ENCODE peak calls at places on chromosomes 16 and 17, in five cellular contexts. F is ascending aorta, V is IMR-90, H is aorta, S is GM23338. G is an unnamed sample. For H3K4me1, the result is how much of the 10 kb centered on the place peaks cover.

GRCh38 chr17:5238333-5238732 is 3.7 kb upstream of the SCIMP start:
- DNase-seq in F (no peak), V (no peak), H (no peak), S (no peak), G (no peak)

GRCh38 chr16:17345043-17345442 is 125.7 kb downstream of the XYLT1 start:
- DNase-seq in F (peak), V (peak), H (no peak), S (no peak), G (peak)

GRCh38 chr16:57619606-57620315 is 8.7 kb upstream of the ADGRG1 start:
- DNase-seq in F (no peak), V (no peak), H (peak), S (peak), G (peak)

GRCh38 chr17:47713980-47714689 is 18.9 kb upstream of the TBX21 start:
- DNase-seq in F (no peak), V (no peak), H (no peak), S (peak), G (no peak)

GRCh38 chr16:55944377-55944802 is 69.2 kb upstream of the CES5A start:
- DNase-seq in F (peak), V (peak), H (peak), S (peak), G (peak)

GRCh38 chr17:80889897-80890550 is 101.6 kb upstream of the CHMP6 start:
- DNase-seq in F (no peak), V (no peak), H (peak), S (no peak), G (no peak)

GRCh38 chr17:77737442-77738265 is 220.8 kb upstream of the TNRC6C start:
- DNase-seq in F (peak), V (no peak), H (no peak), S (no peak), G (no peak)

GRCh38 chr17:80899402-80900268 is 92.0 kb upstream of the CHMP6 start:
- DNase-seq in F (no peak), V (peak), H (no peak), S (peak), G (peak)

GRCh38 chr17:73045722-73046121 is 46.8 kb downstream of the SLC39A11 start:
- DNase-seq in F (no peak), V (no peak), H (no peak), S (no peak), G (no peak)

GRCh38 chr16:48555597-48555996 is 54.4 kb downstream of the N4BP1 start:
- DNase-seq in F (no peak), V (no peak), H (no peak), S (no peak), G (no peak)
- H3K4me1 ChIP-seq in F (under half), V (under half), H (under half), S (under half), G (under half)

GRCh38 chr16:49628148-49628547 is 227.8 kb downstream of the ZNF423 start:
- DNase-seq in F (no peak), V (no peak), H (no peak), S (no peak), G (no peak)

GRCh38 chr16:49622421-49623402 is 233.2 kb downstream of the ZNF423 start:
- DNase-seq in F (peak), V (no peak), H (peak), S (no peak), G (no peak)

GRCh38 chr16:49622084-49622390 is 233.9 kb downstream of the ZNF423 start:
- DNase-seq in F (peak), V (no peak), H (no peak), S (no peak), G (no peak)

GRCh38 chr16:49623501-49624266 is 232.2 kb downstream of the ZNF423 start:
- DNase-seq in F (peak), V (no peak), H (peak), S (no peak), G (no peak)

DNA sequence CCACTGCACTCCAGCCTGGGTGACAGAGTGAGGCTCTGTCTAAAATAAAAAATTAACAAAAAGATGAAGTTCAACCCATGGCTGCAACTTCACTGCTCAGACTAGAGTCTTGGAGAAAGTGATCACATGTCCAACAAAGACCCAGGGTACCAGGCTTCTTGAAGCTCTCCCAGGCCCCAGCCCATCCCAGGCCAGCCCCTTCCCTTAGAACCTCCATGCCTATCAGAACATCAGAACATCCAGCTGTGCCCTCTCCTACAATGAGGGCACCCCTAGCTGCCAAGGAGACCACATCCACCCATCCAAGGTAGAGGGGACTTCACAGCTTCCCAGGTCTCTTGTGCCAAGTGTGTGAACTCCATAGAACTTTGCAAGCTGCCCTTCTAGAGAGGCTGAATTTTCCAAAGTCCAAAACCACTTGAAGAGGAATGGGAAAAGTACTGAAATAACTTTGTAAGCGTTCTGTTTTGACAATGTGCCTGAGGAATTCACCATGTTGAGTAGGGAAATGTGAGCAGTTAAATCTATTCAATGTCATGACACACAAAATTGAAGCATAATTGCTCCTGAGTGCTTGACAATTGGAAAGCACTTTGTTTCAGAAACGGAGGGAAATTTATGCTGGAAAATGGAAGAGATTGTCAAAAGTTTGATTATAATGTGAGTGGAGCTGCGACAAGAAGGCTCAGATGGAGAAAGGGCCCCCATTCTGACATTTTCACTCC is 230.4 kb downstream of the ZNF423 start:
- DNase-seq in F (no peak), V (no peak), H (peak), S (no peak), G (no peak)
- H3K27ac ChIP-seq in F (peak), V (no peak), H (no peak), S (no peak), G (no peak)

GRCh38 chr16:20004931-20005330 is 68.8 kb downstream of the GPR139 start:
- DNase-seq in F (no peak), V (no peak), H (no peak), S (peak), G (no peak)
- H3K4me1 ChIP-seq in F (under half), V (under half), H (under half), S (under half), G (under half)

GRCh38 chr17:30323895-30324319 is 9.9 kb downstream of the TMIGD1 start:
- DNase-seq in F (no peak), V (no peak), H (no peak), S (no peak), G (peak)
- H3K27ac ChIP-seq in F (no peak), V (no peak), H (no peak), S (no peak), G (no peak)

DNA sequence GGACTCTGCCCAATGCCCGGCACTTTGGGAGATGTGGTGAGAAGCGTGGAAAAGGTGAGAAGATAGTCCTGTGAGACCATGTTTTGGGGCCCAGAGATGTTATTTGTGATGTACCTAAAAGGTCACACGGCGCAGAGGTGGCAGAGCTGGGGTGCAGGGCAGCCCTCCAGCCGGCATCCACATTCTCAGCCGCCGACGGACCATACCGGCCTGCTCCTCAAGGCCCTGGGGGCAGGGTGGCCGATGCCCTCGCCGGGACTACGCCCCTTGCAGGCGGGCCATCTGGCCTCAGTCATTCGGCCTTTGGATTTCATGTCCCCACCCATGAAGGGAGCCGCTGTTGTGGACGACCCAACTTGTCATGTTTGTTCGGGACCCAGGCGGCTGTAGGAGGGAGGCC is 131.4 kb upstream of the GSE1 start:
- DNase-seq in F (no peak), V (no peak), H (no peak), S (no peak), G (no peak)
- H3K4me1 ChIP-seq in F (under half), V (under half), H (under half), S (under half), G (under half)

G was measured in thyroid gland.